ENCODE peak calls at places on chromosome 11, in seven cellular contexts. E is activated naive CD4-positive, alpha-beta T cell treated with Interleukin-2 at 50 U/mL for 16 hours; T is NCI-H748 treated with DMSO at 0.1 percent for 48 hours; R is activated T-helper 9 cell treated with anti-CD3 and anti-CD28 coated beads, Interleukin-2, amount 50 U/mL, for 16 hours; Z is GM12865; C is endodermal cell; U is EH. O is an unnamed sample.

GRCh38 chr11:22472306-22472705 is 134.1 kb downstream of the SLC17A6 start:
- DNase-seq in U (no peak), T (no peak), C (peak), E (no peak), Z (no peak), R (no peak), O (no peak)

GRCh38 chr11:62552931-62553838 is 6.6 kb upstream of the AHNAK start:
- DNase-seq in R (no peak), T (no peak), Z (peak), C (peak), E (peak), U (peak), O (peak)

GRCh38 chr11:33916736-33917135 is 24.9 kb upstream of the LMO2 start:
- DNase-seq in E (no peak), Z (no peak), U (no peak), C (no peak), R (no peak), T (no peak), O (no peak)

GRCh38 chr11:6646631-6647281 is 8.9 kb downstream of the DCHS1 start:
- DNase-seq in U (peak), T (no peak), Z (peak), C (peak), R (no peak), E (peak), O (no peak)

GRCh38 chr11:72003776-72004171 is 5.1 kb downstream of the IL18BP start:
- DNase-seq in R (no peak), U (no peak), C (no peak), Z (no peak), E (no peak), T (no peak), O (no peak)

GRCh38 chr11:79087238-79087956 is 353.4 kb downstream of the TENM4 start:
- DNase-seq in R (no peak), T (no peak), C (peak), U (peak), E (no peak), Z (no peak), O (peak)

GRCh38 chr11:72864692-72865655 is 50.8 kb downstream of the ATG16L2 start:
- DNase-seq in R (no peak), C (no peak), T (no peak), Z (no peak), U (peak), E (no peak), O (peak)

GRCh38 chr11:8196749-8197148 is 27.9 kb upstream of the RIC3 start:
- DNase-seq in U (no peak), T (no peak), R (no peak), E (no peak), C (peak), Z (no peak), O (no peak)

GRCh38 chr11:34840736-34841386 is 75.3 kb downstream of the APIP start:
- DNase-seq in E (peak), C (peak), U (peak), R (no peak), T (no peak), Z (peak), O (peak)

GRCh38 chr11:96579642-96580041 is 189.8 kb downstream of the JRKL start:
- DNase-seq in Z (no peak), U (no peak), C (no peak), E (no peak), T (no peak), R (no peak), O (no peak)

GRCh38 chr11:58629857-58630256 is 7.4 kb downstream of the CNTF start:
- DNase-seq in Z (peak), E (no peak), T (no peak), R (no peak), C (peak), U (peak), O (peak)

GRCh38 chr11:132716037-132716436 is 816.3 kb downstream of the OPCML start:
- DNase-seq in C (no peak), Z (no peak), R (no peak), T (no peak), U (no peak), E (no peak), O (no peak)

GRCh38 chr11:14974723-14975587 is 2.8 kb upstream of the CALCA start:
- DNase-seq in U (peak), R (peak), E (peak), T (no peak), C (peak), Z (peak), O (peak)

GRCh38 chr11:86103808-86104207 is 34.9 kb upstream of the PICALM start:
- DNase-seq in T (no peak), C (no peak), R (no peak), U (peak), Z (no peak), E (no peak), O (no peak)

GRCh38 chr11:16775604-16776283 is 37.3 kb downstream of the C11orf58 start:
- DNase-seq in Z (no peak), C (peak), U (no peak), R (no peak), T (no peak), E (no peak), O (no peak)

GRCh38 chr11:68749501-68750196 is 1.7 kb downstream of the TESMIN start:
- DNase-seq in T (no peak), Z (no peak), C (peak), E (no peak), U (no peak), R (no peak), O (no peak)

GRCh38 chr11:133240908-133241307 is 291.4 kb downstream of the OPCML start:
- DNase-seq in C (no peak), T (no peak), U (no peak), Z (no peak), E (no peak), R (no peak), O (no peak)

GRCh38 chr11:27460571-27460970 is 12.0 kb downstream of the LGR4 start:
- DNase-seq in U (no peak), R (no peak), Z (no peak), E (no peak), C (no peak), T (no peak), O (no peak)

GRCh38 chr11:15901046-15901445 is 455.3 kb downstream of the SOX6 start:
- DNase-seq in E (no peak), R (no peak), T (no peak), Z (no peak), C (peak), U (peak), O (no peak)

GRCh38 chr11:130671801-130672700 is 223.6 kb downstream of the ADAMTS15 start:
- DNase-seq in Z (no peak), U (peak), R (no peak), E (no peak), C (peak), T (no peak), O (peak)

GRCh38 chr11:66056541-66056940 is 4.4 kb downstream of the SF3B2 start:
- DNase-seq in E (no peak), C (no peak), R (no peak), U (no peak), T (no peak), Z (no peak), O (no peak)

GRCh38 chr11:113370634-113371033 is 16.9 kb upstream of the ANKK1 start:
- DNase-seq in R (no peak), C (no peak), E (no peak), T (no peak), Z (no peak), U (peak), O (no peak)

GRCh38 chr11:64107300-64107699 is 58.6 kb downstream of the MACROD1 start:
- DNase-seq in T (no peak), C (no peak), Z (no peak), R (no peak), U (no peak), E (no peak), O (no peak)

GRCh38 chr11:134668796-134669195 is 256.8 kb upstream of the B3GAT1 start:
- DNase-seq in T (no peak), R (no peak), U (no peak), Z (no peak), E (no peak), C (peak), O (no peak)

GRCh38 chr11:92383430-92383829 is 158.8 kb downstream of the FAT3 start:
- DNase-seq in T (no peak), U (peak), R (no peak), E (no peak), Z (no peak), C (no peak), O (no peak)

GRCh38 chr11:1435820-1436467 is 46.2 kb downstream of the BRSK2 start:
- DNase-seq in E (no peak), Z (peak), U (no peak), C (peak), T (no peak), R (no peak), O (no peak)

GRCh38 chr11:78532991-78533861 is 41.4 kb downstream of the NARS2 start:
- DNase-seq in C (no peak), Z (peak), R (no peak), T (no peak), E (no peak), U (no peak), O (no peak)

GRCh38 chr11:115929618-115930129 is 425.5 kb upstream of the CADM1 start:
- DNase-seq in C (no peak), R (no peak), E (no peak), Z (peak), U (no peak), T (no peak), O (no peak)

GRCh38 chr11:22725079-22725478 is 58.7 kb downstream of the GAS2 start:
- DNase-seq in C (no peak), Z (no peak), E (no peak), U (no peak), T (no peak), R (no peak), O (no peak)

GRCh38 chr11:116312560-116313340 is 460.0 kb downstream of the BUD13 start:
- DNase-seq in U (no peak), C (no peak), E (no peak), T (peak), R (no peak), Z (no peak), O (peak)

GRCh38 chr11:54930930-54931329 is 224.3 kb downstream of the OR4A5 start:
- DNase-seq in R (no peak), U (no peak), E (no peak), T (no peak), Z (no peak), C (no peak), O (no peak)

GRCh38 chr11:120710354-120711187 is 199.0 kb downstream of the GRIK4 start:
- DNase-seq in Z (peak), T (no peak), R (no peak), U (peak), E (no peak), C (peak), O (no peak)

GRCh38 chr11:40125054-40125453 is 1334.4 kb downstream of the LRRC4C start:
- DNase-seq in T (no peak), E (no peak), Z (no peak), U (no peak), C (peak), R (no peak), O (no peak)

GRCh38 chr11:95764267-95764898 is 25.2 kb downstream of the FAM76B start:
- DNase-seq in E (no peak), R (no peak), Z (peak), U (peak), C (no peak), T (peak), O (peak)

GRCh38 chr11:125667151-125667550 is 13.5 kb downstream of the ACRV1 start:
- DNase-seq in R (no peak), T (no peak), Z (no peak), E (no peak), U (no peak), C (no peak), O (no peak)